ENCODE peak calls at places on chromosome 6, in six cellular contexts. U is A549, K is OCI-LY7, P is mucosa of descending colon, C is lower lobe of right lung, H is AG04450. T is an unnamed sample.
A peak's percentile ranks its signal among the peaks of the same experiment; 100 is the strongest.

GRCh38 chr6:149965191-149966020 is 1.7 kb downstream of the ULBP1 start:
- DNase-seq in H (no peak), C (no peak), K (peak; percentile 22), U (no peak), P (no peak), T (no peak)

GRCh38 chr6:47428746-47429664 is 48.6 kb upstream of the CD2AP start:
- DNase-seq in H (no peak), U (no peak), P (no peak), C (no peak), K (no peak), T (no peak)

GRCh38 chr6:150966786-150967185 is 101.3 kb downstream of the MTHFD1L start:
- DNase-seq in H (no peak), P (no peak), U (no peak), K (peak; percentile 27), C (no peak), T (no peak)

GRCh38 chr6:7148100-7148822 is 40.5 kb downstream of the RREB1 start:
- DNase-seq in U (no peak), P (no peak), C (no peak), H (no peak), K (no peak), T (no peak)

GRCh38 chr6:139852484-139853140 is 478.2 kb upstream of the CITED2 start:
- DNase-seq in C (no peak), H (peak; percentile 70), K (no peak), U (no peak), P (no peak), T (peak; percentile 64)

GRCh38 chr6:45681860-45682488 is 304.2 kb upstream of the SUPT3H start:
- DNase-seq in K (peak; percentile 94), C (peak; percentile 80), U (peak; percentile 1), H (no peak), P (no peak), T (no peak)

GRCh38 chr6:79762370-79762769 is 131.2 kb downstream of the SH3BGRL2 start:
- DNase-seq in P (no peak), U (peak; percentile 23), C (no peak), K (no peak), H (no peak), T (no peak)

GRCh38 chr6:32244946-32245398 is 21.1 kb upstream of the NOTCH4 start:
- DNase-seq in U (peak; percentile 44), K (peak; percentile 89), H (peak; percentile 39), C (peak; percentile 83), P (peak; percentile 71), T (no peak)

GRCh38 chr6:151205971-151206600 is 33.7 kb upstream of the AKAP12 start:
- DNase-seq in P (no peak), H (no peak), K (no peak), U (no peak), C (no peak), T (no peak)

GRCh38 chr6:41367700-41368099 is 32.3 kb downstream of the NCR2 start:
- DNase-seq in U (peak; percentile 56), C (no peak), K (peak; percentile 18), P (no peak), H (peak; percentile 13), T (no peak)

GRCh38 chr6:136420853-136421252 is 129.4 kb downstream of the MAP7 start:
- DNase-seq in C (no peak), H (no peak), P (no peak), U (peak; percentile 69), K (no peak), T (no peak)

GRCh38 chr6:105452924-105453756 is 50.3 kb upstream of the PREP start:
- DNase-seq in H (no peak), U (no peak), K (peak; percentile 22), P (no peak), C (peak; percentile 51), T (no peak)

GRCh38 chr6:148831064-148831463 is 84.2 kb downstream of the UST start:
- DNase-seq in H (no peak), P (no peak), C (no peak), U (no peak), K (no peak), T (no peak)

GRCh38 chr6:21180800-21181337 is 412.7 kb upstream of the SOX4 start:
- DNase-seq in K (no peak), H (no peak), P (no peak), C (no peak), U (no peak), T (no peak)

GRCh38 chr6:27651371-27651732 is 178.4 kb upstream of the ZNF184 start:
- DNase-seq in C (no peak), H (no peak), U (peak; percentile 80), P (no peak), K (no peak), T (no peak)

GRCh38 chr6:104704191-104704590 is 155.5 kb downstream of the HACE1 start:
- DNase-seq in C (no peak), H (no peak), U (no peak), P (no peak), K (no peak), T (no peak)

GRCh38 chr6:70299456-70299855 is 3.4 kb downstream of the COL9A1 start:
- DNase-seq in U (no peak), C (no peak), P (no peak), H (no peak), K (no peak), T (no peak)

GRCh38 chr6:22411408-22412105 is 114.7 kb upstream of the PRL start:
- DNase-seq in P (no peak), C (no peak), K (no peak), U (no peak), H (no peak), T (no peak)

GRCh38 chr6:163381118-163381751 is 33.3 kb upstream of the QKI start:
- DNase-seq in H (no peak), P (no peak), C (no peak), U (no peak), K (no peak), T (no peak)

GRCh38 chr6:15396808-15397207 is 150.9 kb downstream of the JARID2 start:
- DNase-seq in U (no peak), C (no peak), H (no peak), K (no peak), P (no peak), T (no peak)

GRCh38 chr6:9138856-9139426 is 703.6 kb upstream of the SLC35B3 start:
- DNase-seq in H (no peak), C (no peak), U (no peak), K (no peak), P (no peak), T (no peak)

GRCh38 chr6:11101417-11101816 is 7.8 kb downstream of the SMIM13 start:
- DNase-seq in P (no peak), U (no peak), H (no peak), C (no peak), K (no peak), T (no peak)

GRCh38 chr6:20658053-20658452 is 123.8 kb downstream of the CDKAL1 start:
- DNase-seq in U (no peak), H (no peak), C (no peak), K (no peak), P (no peak), T (no peak)

GRCh38 chr6:3723966-3724365 is 27.5 kb downstream of the PXDC1 start:
- DNase-seq in U (no peak), P (no peak), K (no peak), C (no peak), H (no peak), T (no peak)

GRCh38 chr6:116047173-116047933 is 13.3 kb downstream of the FRK start:
- DNase-seq in P (no peak), K (peak; percentile 39), C (no peak), H (no peak), U (peak; percentile 32), T (no peak)

GRCh38 chr6:113433506-113433991 is 423.6 kb upstream of the MARCKS start:
- DNase-seq in C (peak; percentile 59), K (no peak), U (peak; percentile 81), H (peak; percentile 61), P (no peak), T (no peak)

GRCh38 chr6:11766056-11766455 is 12.5 kb downstream of the ADTRP start:
- DNase-seq in U (peak; percentile 22), H (no peak), K (no peak), P (no peak), C (no peak), T (no peak)

DNA sequence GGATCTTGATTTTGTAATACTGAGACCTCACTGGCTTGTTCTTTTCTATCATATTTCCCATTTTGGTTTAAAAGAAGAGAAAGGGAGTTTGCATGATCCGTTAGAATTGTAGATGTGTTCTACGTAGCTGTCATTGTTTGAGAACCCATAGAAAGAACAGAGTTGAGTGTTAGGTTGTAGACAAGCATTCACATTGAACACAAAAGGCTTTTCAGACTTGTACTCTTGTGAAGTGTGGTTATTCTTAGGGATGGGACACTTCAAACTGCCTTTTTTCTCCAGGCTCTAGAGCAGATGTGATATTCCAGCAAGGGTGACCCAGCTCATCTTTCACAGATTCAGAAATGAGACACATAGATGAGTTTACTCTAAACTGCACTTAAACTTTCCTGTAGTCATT is 19.9 kb downstream of the FOXO3 start:
- DNase-seq in C (no peak), K (no peak), P (no peak), U (no peak), H (no peak), T (no peak)
- H3K4me3 ChIP-seq in C (no peak overlapping the region), K (no peak overlapping the region), P (no peak overlapping the region), U (no peak overlapping the region), H (peak overlapping the region; percentile 47), T (peak overlapping the region; percentile 42)

GRCh38 chr6:28981391-28981832 is 23.7 kb downstream of the ZNF311 start:
- DNase-seq in P (no peak), U (peak; percentile 65), K (peak; percentile 84), C (no peak), H (no peak), T (no peak)

GRCh38 chr6:28979679-28980078 is 25.4 kb downstream of the ZNF311 start:
- DNase-seq in C (no peak), U (no peak), H (no peak), K (no peak), P (no peak), T (no peak)

GRCh38 chr6:28980137-28980796 is 24.8 kb downstream of the ZNF311 start:
- DNase-seq in C (no peak), P (no peak), H (no peak), K (no peak), U (no peak), T (no peak)

GRCh38 chr6:28981833-28982475 is 23.2 kb downstream of the ZNF311 start:
- DNase-seq in K (peak; percentile 84), H (peak; percentile 77), C (peak; percentile 76), P (peak; percentile 65), U (peak; percentile 91), T (no peak)

GRCh38 chr6:28980797-28981390 is 24.2 kb downstream of the ZNF311 start:
- DNase-seq in U (peak; percentile 86), H (peak; percentile 55), C (no peak), P (no peak), K (peak; percentile 93), T (no peak)
- TF ChIP-seq CTCF in U (peak; percentile 11), H (peak; percentile 59), C (no peak), P (no peak), K (peak; percentile 72), T (peak; percentile 43)

GRCh38 chr6:52042141-52042885 is 45.1 kb downstream of the PKHD1 start:
- DNase-seq in U (no peak), P (no peak), C (no peak), K (no peak), H (no peak), T (no peak)
- H3K4me3 ChIP-seq in U (no peak overlapping the region), P (no peak overlapping the region), C (no peak overlapping the region), K (no peak overlapping the region), H (no peak overlapping the region), T (no peak overlapping the region)

DNA sequence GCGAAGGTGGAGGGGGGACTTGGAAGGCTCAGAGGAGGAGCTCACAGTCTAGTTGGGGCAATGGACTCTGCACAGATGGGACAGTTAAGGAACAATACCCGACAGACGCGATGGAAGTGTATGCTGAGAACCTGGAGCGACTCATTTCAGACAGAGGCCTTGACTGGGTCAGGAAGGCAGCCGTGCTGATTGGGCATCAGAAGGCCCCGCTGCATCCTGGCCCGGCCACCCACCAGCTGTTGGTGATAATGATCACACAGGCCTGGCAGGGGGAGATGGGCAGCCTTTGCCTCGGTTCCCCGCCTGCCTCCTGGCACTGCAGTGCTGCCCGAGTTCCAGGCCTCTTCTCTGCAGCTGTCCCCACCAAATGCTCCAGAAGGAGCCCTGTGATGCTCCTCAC is 62.4 kb downstream of the MDGA1 start:
- DNase-seq in K (no peak), P (no peak), H (no peak), U (no peak), C (no peak), T (no peak)
- TF ChIP-seq CTCF in K (no peak), P (no peak), H (no peak), U (no peak), C (no peak), T (no peak)